ENCODE peak calls at places on chromosomes 16 and 17, in four cellular contexts. One of them, this sample, is unnamed. For H3K27me3, the result is how much of the 10 kb centered on the place peaks cover.

GRCh38 chr16:57509231-57509923 is 23.1 kb upstream of the DOK4 start:
- DNase-seq in transverse colon: no peak
- DNase-seq in right atrium auricular region: no peak
- DNase-seq in endodermal cell: no peak
- DNase-seq in this sample: no peak

GRCh38 chr16:49997721-49998251 is 27.2 kb upstream of the CNEP1R1 start:
- DNase-seq in transverse colon: no peak
- DNase-seq in endodermal cell: no peak
- DNase-seq in right atrium auricular region: no peak
- DNase-seq in this sample: no peak

GRCh38 chr17:57106107-57106835 is 21.2 kb downstream of the AKAP1 start:
- DNase-seq in endodermal cell: peak
- DNase-seq in right atrium auricular region: no peak
- DNase-seq in transverse colon: peak
- DNase-seq in this sample: no peak

GRCh38 chr17:44940768-44941167 is 6.8 kb downstream of the KIF18B start:
- DNase-seq in right atrium auricular region: no peak
- DNase-seq in transverse colon: no peak
- DNase-seq in endodermal cell: no peak
- DNase-seq in this sample: no peak

GRCh38 chr17:81253358-81254131 is 14.4 kb downstream of the NDUFAF8 start:
- DNase-seq in right atrium auricular region: no peak
- DNase-seq in transverse colon: peak
- DNase-seq in endodermal cell: peak
- DNase-seq in this sample: peak

GRCh38 chr16:55393976-55394375 is 70.0 kb downstream of the IRX6 start:
- DNase-seq in transverse colon: no peak
- DNase-seq in right atrium auricular region: no peak
- DNase-seq in endodermal cell: no peak
- DNase-seq in this sample: no peak

GRCh38 chr17:40751065-40751464 is 4.1 kb downstream of the KRT25 start:
- DNase-seq in right atrium auricular region: no peak
- DNase-seq in endodermal cell: no peak
- DNase-seq in transverse colon: no peak
- DNase-seq in this sample: no peak

GRCh38 chr17:75875182-75875939 is 3.0 kb downstream of the TRIM47 start:
- DNase-seq in right atrium auricular region: no peak
- DNase-seq in transverse colon: peak
- DNase-seq in endodermal cell: no peak
- DNase-seq in this sample: no peak

GRCh38 chr17:37230633-37231032 is 145.2 kb upstream of the C17orf78 start:
- DNase-seq in right atrium auricular region: no peak
- DNase-seq in transverse colon: no peak
- DNase-seq in endodermal cell: no peak
- DNase-seq in this sample: no peak

GRCh38 chr16:21097151-21097550 is 53.5 kb downstream of the DNAH3 start:
- DNase-seq in right atrium auricular region: peak
- DNase-seq in endodermal cell: no peak
- DNase-seq in transverse colon: no peak
- DNase-seq in this sample: no peak

GRCh38 chr17:64057701-64058263 is 37.3 kb upstream of the ICAM2 start:
- DNase-seq in endodermal cell: no peak
- DNase-seq in right atrium auricular region: no peak
- DNase-seq in transverse colon: no peak
- DNase-seq in this sample: no peak

GRCh38 chr16:68417711-68418301 is 30.5 kb downstream of the SMPD3 start:
- DNase-seq in endodermal cell: no peak
- DNase-seq in right atrium auricular region: no peak
- DNase-seq in transverse colon: peak
- DNase-seq in this sample: peak

GRCh38 chr17:80376531-80376930 is 38.4 kb upstream of the ENDOV start:
- DNase-seq in right atrium auricular region: no peak
- DNase-seq in endodermal cell: peak
- DNase-seq in transverse colon: no peak
- DNase-seq in this sample: no peak

GRCh38 chr16:87701066-87701425 is 64.7 kb downstream of the KLHDC4 start:
- DNase-seq in transverse colon: no peak
- DNase-seq in endodermal cell: no peak
- DNase-seq in right atrium auricular region: no peak
- DNase-seq in this sample: no peak

GRCh38 chr16:4639899-4640509 is 15.4 kb downstream of the MGRN1 start:
- DNase-seq in endodermal cell: peak
- DNase-seq in right atrium auricular region: no peak
- DNase-seq in transverse colon: no peak
- DNase-seq in this sample: no peak

GRCh38 chr17:31512796-31513195 is 121.3 kb downstream of the RAB11FIP4 start:
- DNase-seq in transverse colon: no peak
- DNase-seq in right atrium auricular region: no peak
- DNase-seq in endodermal cell: no peak
- DNase-seq in this sample: no peak

GRCh38 chr16:70663524-70664324 is 17.4 kb downstream of the IL34 start:
- DNase-seq in transverse colon: no peak
- DNase-seq in endodermal cell: no peak
- DNase-seq in right atrium auricular region: no peak
- DNase-seq in this sample: no peak

GRCh38 chr16:101586-101985 is 23.6 kb downstream of the MPG start:
- DNase-seq in endodermal cell: no peak
- DNase-seq in transverse colon: no peak
- DNase-seq in right atrium auricular region: no peak
- DNase-seq in this sample: no peak

GRCh38 chr17:55444471-55445441 is 23.1 kb upstream of the MMD start:
- DNase-seq in endodermal cell: no peak
- DNase-seq in transverse colon: no peak
- DNase-seq in right atrium auricular region: no peak
- DNase-seq in this sample: no peak

GRCh38 chr17:75273968-75274708 is 3.1 kb upstream of the MIF4GD start:
- DNase-seq in transverse colon: no peak
- DNase-seq in right atrium auricular region: no peak
- DNase-seq in endodermal cell: no peak
- DNase-seq in this sample: no peak

GRCh38 chr17:9237053-9237410 is 215.7 kb downstream of the NTN1 start:
- DNase-seq in endodermal cell: no peak
- DNase-seq in transverse colon: no peak
- DNase-seq in right atrium auricular region: no peak
- DNase-seq in this sample: no peak
- H3K27me3 ChIP-seq in endodermal cell: under half
- H3K27me3 ChIP-seq in transverse colon: under half
- H3K27me3 ChIP-seq in right atrium auricular region: under half
- H3K27me3 ChIP-seq in this sample: under half

GRCh38 chr17:39205112-39205526 is 5.0 kb downstream of the RPL19 start:
- DNase-seq in right atrium auricular region: no peak
- DNase-seq in endodermal cell: no peak
- DNase-seq in transverse colon: no peak
- DNase-seq in this sample: no peak

GRCh38 chr17:39209317-39210092 is 9.4 kb downstream of the RPL19 start:
- DNase-seq in endodermal cell: peak
- DNase-seq in transverse colon: peak
- DNase-seq in right atrium auricular region: peak
- DNase-seq in this sample: peak

GRCh38 chr17:39208893-39209292 is 8.8 kb downstream of the RPL19 start:
- DNase-seq in right atrium auricular region: no peak
- DNase-seq in transverse colon: peak
- DNase-seq in endodermal cell: peak
- DNase-seq in this sample: no peak

GRCh38 chr17:39210093-39210434 is 10.0 kb downstream of the RPL19 start:
- DNase-seq in right atrium auricular region: no peak
- DNase-seq in transverse colon: no peak
- DNase-seq in endodermal cell: no peak
- DNase-seq in this sample: no peak

GRCh38 chr17:39208136-39208535 is 8.1 kb downstream of the RPL19 start:
- DNase-seq in endodermal cell: peak
- DNase-seq in transverse colon: no peak
- DNase-seq in right atrium auricular region: no peak
- DNase-seq in this sample: no peak
- TF ChIP-seq CTCF in endodermal cell: no peak
- TF ChIP-seq CTCF in transverse colon: no peak
- TF ChIP-seq CTCF in right atrium auricular region: no peak
- TF ChIP-seq CTCF in this sample: no peak

GRCh38 chr17:48589060-48589830 is 796 bp downstream of the HOXB3 start:
- DNase-seq in right atrium auricular region: no peak
- DNase-seq in transverse colon: no peak
- DNase-seq in endodermal cell: no peak
- DNase-seq in this sample: no peak
- H3K27me3 ChIP-seq in right atrium auricular region: under half
- H3K27me3 ChIP-seq in transverse colon: under half
- H3K27me3 ChIP-seq in endodermal cell: half or more
- H3K27me3 ChIP-seq in this sample: half or more

DNA sequence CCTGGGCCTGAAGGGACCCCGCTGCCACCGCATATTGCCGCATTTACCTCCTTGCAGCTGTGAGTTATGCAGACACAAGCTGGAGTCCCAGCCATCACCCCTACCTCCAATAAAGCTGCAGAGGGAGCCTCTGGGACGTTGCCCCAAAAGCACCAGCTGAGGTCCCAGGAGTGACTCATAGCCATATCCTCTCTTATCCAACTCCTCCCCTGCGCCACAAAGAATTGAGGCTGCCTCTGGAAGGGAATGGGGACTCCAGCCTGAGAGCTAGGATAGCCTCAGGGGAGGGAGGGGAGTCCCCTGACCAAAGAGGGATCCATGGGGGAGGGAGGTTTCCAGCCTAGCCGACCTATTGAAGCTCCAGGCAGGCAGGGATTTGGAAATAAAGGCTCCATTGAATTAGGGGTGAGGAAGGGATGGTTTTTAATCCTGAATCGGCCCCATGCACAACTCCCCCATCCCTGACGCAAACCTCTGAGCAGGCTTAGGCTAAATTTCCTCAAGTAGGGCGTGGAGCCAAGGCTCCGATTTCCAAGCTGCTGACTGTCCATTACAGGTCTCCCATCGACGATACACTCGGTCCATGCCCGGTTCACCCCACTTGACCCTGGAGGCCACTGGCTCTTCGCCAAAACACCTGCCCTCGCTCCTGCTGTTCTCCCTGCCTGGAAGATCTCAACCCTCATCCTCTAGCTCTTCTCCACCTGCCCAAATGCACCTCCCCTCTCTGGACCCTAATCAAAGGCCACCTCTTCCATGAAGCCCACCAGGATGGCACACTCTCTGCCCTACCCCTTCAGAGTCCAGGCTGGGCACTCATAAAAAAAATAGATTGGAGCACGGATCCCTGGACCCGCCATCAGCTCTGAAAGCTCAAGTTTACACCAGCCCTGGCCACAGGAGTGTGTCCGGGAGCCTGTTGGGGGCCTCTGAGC is 27.5 kb downstream of the PIMREG start:
- DNase-seq in endodermal cell: peak
- DNase-seq in right atrium auricular region: no peak
- DNase-seq in transverse colon: no peak
- DNase-seq in this sample: no peak
- TF ChIP-seq CTCF in endodermal cell: no peak
- TF ChIP-seq CTCF in right atrium auricular region: no peak
- TF ChIP-seq CTCF in transverse colon: no peak
- TF ChIP-seq CTCF in this sample: no peak

GRCh38 chr17:73909156-73909555 is 264.9 kb upstream of the SDK2 start:
- DNase-seq in transverse colon: no peak
- DNase-seq in endodermal cell: no peak
- DNase-seq in right atrium auricular region: peak
- DNase-seq in this sample: no peak

GRCh38 chr17:73906896-73907600 is 262.8 kb upstream of the SDK2 start:
- DNase-seq in transverse colon: no peak
- DNase-seq in right atrium auricular region: peak
- DNase-seq in endodermal cell: peak
- DNase-seq in this sample: no peak

GRCh38 chr17:73911726-73912359 is 267.6 kb upstream of the SDK2 start:
- DNase-seq in endodermal cell: peak
- DNase-seq in right atrium auricular region: peak
- DNase-seq in transverse colon: no peak
- DNase-seq in this sample: no peak

GRCh38 chr17:73910216-73910615 is 266.0 kb upstream of the SDK2 start:
- DNase-seq in transverse colon: no peak
- DNase-seq in right atrium auricular region: peak
- DNase-seq in endodermal cell: peak
- DNase-seq in this sample: no peak

DNA sequence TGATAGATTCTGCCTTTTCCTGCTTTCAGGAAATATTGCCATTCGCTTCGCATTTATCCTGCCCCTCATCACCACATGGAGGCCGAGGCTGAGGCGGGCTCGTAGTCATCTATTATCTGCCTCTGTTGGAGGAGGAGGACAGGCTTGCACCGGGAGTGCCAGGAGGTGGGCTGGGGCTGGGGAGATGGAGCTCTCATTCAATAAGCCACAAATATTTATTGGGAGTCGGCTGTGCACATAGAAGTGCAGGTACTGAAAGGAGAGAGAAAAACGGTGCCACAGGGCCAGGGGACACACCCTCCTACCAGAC is 263.3 kb upstream of the SDK2 start:
- DNase-seq in endodermal cell: no peak
- DNase-seq in transverse colon: no peak
- DNase-seq in right atrium auricular region: peak
- DNase-seq in this sample: no peak
- H3K27me3 ChIP-seq in endodermal cell: half or more
- H3K27me3 ChIP-seq in transverse colon: half or more
- H3K27me3 ChIP-seq in right atrium auricular region: under half
- H3K27me3 ChIP-seq in this sample: under half

GRCh38 chr17:78027121-78027520 is 68.6 kb downstream of the TNRC6C start:
- DNase-seq in transverse colon: no peak
- DNase-seq in right atrium auricular region: no peak
- DNase-seq in endodermal cell: no peak
- DNase-seq in this sample: no peak

GRCh38 chr17:78034429-78035091 is 76.1 kb downstream of the TNRC6C start:
- DNase-seq in transverse colon: no peak
- DNase-seq in endodermal cell: no peak
- DNase-seq in right atrium auricular region: no peak
- DNase-seq in this sample: no peak

GRCh38 chr17:78031435-78031834 is 72.9 kb downstream of the TNRC6C start:
- DNase-seq in transverse colon: no peak
- DNase-seq in endodermal cell: no peak
- DNase-seq in right atrium auricular region: no peak
- DNase-seq in this sample: no peak

GRCh38 chr17:78029697-78030096 is 71.2 kb downstream of the TNRC6C start:
- DNase-seq in right atrium auricular region: no peak
- DNase-seq in transverse colon: no peak
- DNase-seq in endodermal cell: no peak
- DNase-seq in this sample: no peak

DNA sequence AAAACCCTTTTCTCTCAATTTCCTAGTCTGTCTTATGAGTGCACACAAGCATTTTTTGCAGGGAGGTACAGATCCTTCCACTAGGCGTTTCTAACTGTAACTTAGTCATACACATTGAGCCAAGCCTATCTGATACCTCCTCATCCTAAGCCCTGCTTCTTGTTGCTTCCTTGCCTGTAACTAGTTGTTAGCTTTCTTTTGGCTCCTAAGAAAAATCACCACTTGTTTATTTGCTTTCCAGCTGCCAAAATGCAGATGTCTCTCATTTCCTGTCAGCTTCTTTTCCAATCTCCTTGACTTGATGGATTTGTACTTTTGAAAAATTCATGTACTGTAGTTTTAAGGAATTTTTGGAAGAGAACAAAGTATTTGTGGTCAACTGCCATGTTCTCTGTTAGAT is 73.7 kb downstream of the TNRC6C start:
- DNase-seq in endodermal cell: no peak
- DNase-seq in right atrium auricular region: no peak
- DNase-seq in transverse colon: no peak
- DNase-seq in this sample: no peak
- TF ChIP-seq CTCF in endodermal cell: no peak
- TF ChIP-seq CTCF in right atrium auricular region: no peak
- TF ChIP-seq CTCF in transverse colon: no peak
- TF ChIP-seq CTCF in this sample: no peak